ENCODE peak calls at places on chromosome 7, in six cellular contexts. S is prostate gland, E is fibroblast of lung, M is brain microvascular endothelial cell, U is fibroblast of villous mesenchyme, W is upper lobe of right lung. R is an unnamed sample.

GRCh38 chr7:28686418-28686800 is 271.7 kb downstream of the TRIL start:
- DNase-seq in S (no peak), E (peak; percentile 77), M (peak; percentile 68), U (peak; percentile 70), W (no peak), R (peak; percentile 74)

GRCh38 chr7:11427686-11428273 is 404.2 kb downstream of the THSD7A start:
- DNase-seq in S (peak; percentile 24), E (peak; percentile 86), M (peak; percentile 44), U (peak; percentile 82), W (no peak), R (peak; percentile 76)

GRCh38 chr7:95433952-95434351 is 876 bp downstream of the PON2 start:
- DNase-seq in S (no peak), E (no peak), M (no peak), U (no peak), W (no peak), R (no peak)

GRCh38 chr7:45421826-45422225 is 152.3 kb upstream of the ADCY1 start:
- DNase-seq in S (no peak), E (peak; percentile 9), M (no peak), U (no peak), W (no peak), R (peak; percentile 40)

GRCh38 chr7:94264756-94265155 is 129.9 kb upstream of the COL1A2 start:
- DNase-seq in S (no peak), E (no peak), M (no peak), U (no peak), W (no peak), R (peak; percentile 37)

GRCh38 chr7:47507514-47507913 is 74.4 kb downstream of the TNS3 start:
- DNase-seq in S (no peak), E (no peak), M (no peak), U (no peak), W (no peak), R (no peak)

GRCh38 chr7:99190359-99191009 is 17.4 kb downstream of the KPNA7 start:
- DNase-seq in S (no peak), E (no peak), M (no peak), U (no peak), W (no peak), R (no peak)

GRCh38 chr7:83005410-83005809 is 157.3 kb downstream of the PCLO start:
- DNase-seq in S (no peak), E (peak; percentile 18), M (no peak), U (peak; percentile 3), W (no peak), R (no peak)

GRCh38 chr7:10075866-10076265 is 897.8 kb upstream of the PHF14 start:
- DNase-seq in S (no peak), E (no peak), M (no peak), U (no peak), W (no peak), R (no peak)

GRCh38 chr7:111198255-111198654 is 107.3 kb downstream of the LRRN3 start:
- DNase-seq in S (no peak), E (peak; percentile 100), M (peak; percentile 98), U (peak; percentile 97), W (no peak), R (peak; percentile 100)

GRCh38 chr7:155369766-155370165 is 72.1 kb downstream of the INSIG1 start:
- DNase-seq in S (no peak), E (no peak), M (no peak), U (no peak), W (no peak), R (no peak)

GRCh38 chr7:44105832-44106231 is 1.7 kb downstream of the AEBP1 start:
- DNase-seq in S (no peak), E (no peak), M (no peak), U (no peak), W (no peak), R (no peak)

GRCh38 chr7:93799750-93800357 is 90.7 kb downstream of the TFPI2 start:
- DNase-seq in S (no peak), E (peak; percentile 30), M (no peak), U (peak; percentile 31), W (no peak), R (peak; percentile 42)

GRCh38 chr7:114630186-114630824 is 215.7 kb downstream of the FOXP2 start:
- DNase-seq in S (no peak), E (no peak), M (no peak), U (no peak), W (no peak), R (no peak)

GRCh38 chr7:70674268-70675025 is 457.5 kb upstream of the GALNT17 start:
- DNase-seq in S (no peak), E (no peak), M (no peak), U (no peak), W (no peak), R (no peak)

GRCh38 chr7:88546808-88547207 is 212.7 kb upstream of the ZNF804B start:
- DNase-seq in S (peak; percentile 10), E (no peak), M (peak; percentile 16), U (no peak), W (no peak), R (peak; percentile 39)

GRCh38 chr7:158957921-158958471 is 101.6 kb downstream of the DYNC2I1 start:
- DNase-seq in S (no peak), E (no peak), M (no peak), U (no peak), W (peak; percentile 88), R (no peak)

GRCh38 chr7:153090209-153090608 is 330.7 kb downstream of the ACTR3B start:
- DNase-seq in S (no peak), E (no peak), M (no peak), U (no peak), W (no peak), R (no peak)

GRCh38 chr7:27277628-27278027 is 35.0 kb downstream of the EVX1 start:
- DNase-seq in S (no peak), E (no peak), M (peak; percentile 60), U (peak; percentile 14), W (no peak), R (peak; percentile 70)

GRCh38 chr7:2529161-2530075 is 9.8 kb downstream of the LFNG start:
- DNase-seq in S (no peak), E (peak; percentile 57), M (no peak), U (peak; percentile 60), W (peak; percentile 89), R (peak; percentile 54)

GRCh38 chr7:123537026-123537642 is 2.7 kb upstream of the IQUB start:
- DNase-seq in S (no peak), E (peak; percentile 52), M (peak; percentile 6), U (peak; percentile 44), W (no peak), R (peak; percentile 41)

GRCh38 chr7:133126422-133126821 is 44.5 kb upstream of the CHCHD3 start:
- DNase-seq in S (no peak), E (no peak), M (no peak), U (no peak), W (no peak), R (no peak)

GRCh38 chr7:43752411-43752810 is 6.1 kb upstream of the BLVRA start:
- DNase-seq in S (no peak), E (no peak), M (no peak), U (no peak), W (no peak), R (no peak)

GRCh38 chr7:144817001-144817400 is 18.9 kb downstream of the TPK1 start:
- DNase-seq in S (no peak), E (no peak), M (no peak), U (no peak), W (no peak), R (no peak)

GRCh38 chr7:30285067-30285530 is 702 bp downstream of the ZNRF2 start:
- DNase-seq in S (peak; percentile 10), E (peak; percentile 24), M (no peak), U (no peak), W (no peak), R (peak; percentile 23)

GRCh38 chr7:73701357-73701995 is 18.0 kb downstream of the STX1A start:
- DNase-seq in S (no peak), E (peak; percentile 56), M (peak; percentile 70), U (peak; percentile 77), W (no peak), R (peak; percentile 71)

GRCh38 chr7:124155400-124156022 is 122.6 kb upstream of the TMEM229A start:
- DNase-seq in S (no peak), E (peak; percentile 70), M (no peak), U (peak; percentile 39), W (no peak), R (peak; percentile 23)

GRCh38 chr7:28596245-28596935 is 184.1 kb downstream of the CREB5 start:
- DNase-seq in S (no peak), E (peak; percentile 71), M (peak; percentile 33), U (no peak), W (no peak), R (peak; percentile 60)

GRCh38 chr7:140607441-140607989 is 33.1 kb downstream of the DENND2A start:
- DNase-seq in S (no peak), E (peak; percentile 92), M (no peak), U (peak; percentile 60), W (peak; percentile 68), R (peak; percentile 88)

GRCh38 chr7:156015237-156016020 is 203.2 kb upstream of the SHH start:
- DNase-seq in S (no peak), E (no peak), M (no peak), U (no peak), W (no peak), R (no peak)

GRCh38 chr7:95596183-95597135 is at the start of gene PDK4:
- DNase-seq in S (peak; percentile 97), E (peak; percentile 94), M (peak; percentile 42), U (peak; percentile 84), W (peak; percentile 96), R (peak; percentile 87)

GRCh38 chr7:45897042-45897690 is 8.9 kb downstream of the IGFBP1 start:
- DNase-seq in S (no peak), E (peak; percentile 55), M (peak; percentile 87), U (peak; percentile 31), W (no peak), R (peak; percentile 73)

GRCh38 chr7:33624172-33624571 is 281.2 kb upstream of the BMPER start:
- DNase-seq in S (no peak), E (peak; percentile 30), M (no peak), U (no peak), W (no peak), R (no peak)

GRCh38 chr7:15175103-15175502 is 272.6 kb upstream of the DGKB start:
- DNase-seq in S (no peak), E (no peak), M (no peak), U (no peak), W (no peak), R (no peak)

GRCh38 chr7:120987683-120988590 is 574 bp upstream of the CPED1 start:
- DNase-seq in S (peak; percentile 85), E (peak; percentile 97), M (peak; percentile 93), U (peak; percentile 96), W (peak; percentile 93), R (peak; percentile 96)
- H3K4me3 ChIP-seq in S (peak overlapping the region; percentile 25), E (peak overlapping the region; percentile 94), M (peak overlapping the region; percentile 61), U (peak overlapping the region; percentile 65), W (peak overlapping the region; percentile 48), R (peak overlapping the region; percentile 70)

GRCh38 chr7:41315764-41316163 is 387.1 kb downstream of the INHBA start:
- DNase-seq in S (no peak), E (no peak), M (no peak), U (no peak), W (no peak), R (no peak)
- TF ChIP-seq CTCF in S (no peak), E (peak; percentile 16), M (peak; percentile 63), U (peak; percentile 47), W (peak; percentile 9), R (peak; percentile 24)

GRCh38 chr7:108030536-108030935 is 27.6 kb upstream of the LAMB1 start:
- DNase-seq in S (no peak), E (no peak), M (peak; percentile 50), U (no peak), W (no peak), R (peak; percentile 51)
- H3K4me3 ChIP-seq in S (no peak overlapping the region), E (no peak overlapping the region), M (no peak overlapping the region), U (no peak overlapping the region), W (no peak overlapping the region), R (no peak overlapping the region)

GRCh38 chr7:38052786-38053185 is 125.3 kb upstream of the STARD3NL start:
- DNase-seq in S (no peak), E (no peak), M (no peak), U (no peak), W (no peak), R (peak; percentile 11)
- TF ChIP-seq CTCF in S (no peak), E (no peak), M (no peak), U (no peak), W (no peak), R (no peak)

R was measured in fibroblast of mammary gland.